ENCODE peak calls at places on chromosomes 11 and 22, in four cellular contexts. C, E, U and P are unnamed samples.

GRCh38 chr22:50716291-50717024 is 21.5 kb upstream of the ACR start:
- DNase-seq in C (no peak), E (no peak), U (no peak), P (no peak)

GRCh38 chr22:19807161-19807913 is 46.8 kb downstream of the TBX1 start:
- DNase-seq in C (no peak), E (no peak), U (no peak), P (no peak)

GRCh38 chr11:71420455-71421241 is 27.5 kb downstream of the DHCR7 start:
- DNase-seq in C (peak; percentile 55), E (no peak), U (no peak), P (peak; percentile 57)

GRCh38 chr11:118834428-118835028 is 43.6 kb upstream of the DDX6 start:
- DNase-seq in C (peak; percentile 23), E (no peak), U (no peak), P (no peak)

GRCh38 chr22:26892401-26893033 is 235.1 kb downstream of the MIAT start:
- DNase-seq in C (no peak), E (no peak), U (no peak), P (no peak)

GRCh38 chr11:36469063-36469462 is 41.0 kb downstream of the TRAF6 start:
- DNase-seq in C (no peak), E (no peak), U (no peak), P (no peak)

GRCh38 chr22:37077802-37078448 is 26.4 kb downstream of the KCTD17 start:
- DNase-seq in C (peak; percentile 37), E (peak; percentile 84), U (peak; percentile 52), P (peak; percentile 77)

GRCh38 chr11:1295086-1295485 is 14.3 kb downstream of the TOLLIP start:
- DNase-seq in C (no peak), E (no peak), U (no peak), P (no peak)

GRCh38 chr22:36227396-36227795 is 11.9 kb downstream of the APOL2 start:
- DNase-seq in C (no peak), E (no peak), U (no peak), P (no peak)

GRCh38 chr11:13970986-13971385 is 8.5 kb downstream of the SPON1 start:
- DNase-seq in C (no peak), E (no peak), U (no peak), P (no peak)

GRCh38 chr11:116851631-116852030 is 14.2 kb upstream of the APOA1 start:
- DNase-seq in C (no peak), E (no peak), U (no peak), P (no peak)

GRCh38 chr11:65100674-65101350 is 4.8 kb downstream of the VPS51 start:
- DNase-seq in C (no peak), E (no peak), U (no peak), P (no peak)

GRCh38 chr11:58787903-58788302 is 56.2 kb upstream of the GLYAT start:
- DNase-seq in C (peak; percentile 41), E (no peak), U (no peak), P (no peak)

DNA sequence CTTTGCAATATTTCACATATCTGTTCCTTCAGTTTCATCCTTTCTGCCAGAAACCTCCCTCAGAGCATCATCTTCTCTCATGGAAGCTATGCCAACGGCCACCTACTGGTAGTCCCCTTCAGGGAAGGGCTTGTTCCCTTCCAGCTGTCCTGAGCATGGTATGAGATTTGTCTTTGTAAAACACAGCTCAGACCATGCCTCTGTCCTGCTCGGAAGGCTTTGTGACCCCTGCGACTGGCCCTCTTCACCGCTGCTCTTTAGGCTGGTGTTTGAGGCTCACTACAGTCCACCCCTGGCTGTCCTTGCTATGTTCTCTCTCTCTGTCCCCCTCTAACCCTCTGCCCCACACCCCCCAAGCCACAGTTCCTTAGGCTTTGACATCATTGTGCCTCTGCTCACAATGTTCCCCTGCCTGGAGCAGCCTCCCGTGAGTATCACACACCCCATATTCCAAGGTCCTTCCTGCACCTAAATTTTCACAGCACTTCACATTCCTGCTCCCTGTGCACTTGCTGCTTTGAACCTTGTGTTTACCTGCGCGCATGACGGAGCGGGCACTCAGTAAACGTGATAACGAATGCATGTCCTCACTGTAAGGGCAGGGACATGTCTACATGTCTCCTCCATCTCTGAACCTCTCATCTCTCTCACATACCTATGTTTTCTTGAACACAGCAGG is 24.0 kb upstream of the ACER3 start:
- DNase-seq in C (no peak), E (no peak), U (no peak), P (no peak)
- TF ChIP-seq CTCF in C (peak; percentile 14), E (no peak), U (no peak), P (no peak)

DNA sequence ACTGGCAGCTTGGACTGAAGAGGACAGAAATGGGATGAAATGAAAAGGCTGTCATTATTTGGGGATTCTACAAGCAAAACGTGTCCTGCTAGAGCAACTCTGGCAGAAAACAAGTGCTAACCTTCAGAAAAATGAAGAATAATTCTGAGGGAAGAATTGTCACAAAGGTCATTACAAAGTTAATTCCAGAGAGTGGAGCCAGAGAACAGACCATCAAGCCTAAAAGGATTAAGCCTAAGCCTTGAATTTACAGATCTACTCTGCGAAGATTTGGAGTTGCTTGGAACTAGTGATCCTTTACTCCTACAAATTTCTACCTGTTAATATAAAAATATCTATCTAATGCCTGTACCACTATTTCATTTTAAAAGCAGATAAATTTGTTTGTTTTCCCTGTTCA is 1077.3 kb upstream of the CNTN5 start:
- DNase-seq in C (no peak), E (no peak), U (no peak), P (no peak)
- TF ChIP-seq CTCF in C (no peak), E (no peak), U (no peak), P (no peak)

DNA sequence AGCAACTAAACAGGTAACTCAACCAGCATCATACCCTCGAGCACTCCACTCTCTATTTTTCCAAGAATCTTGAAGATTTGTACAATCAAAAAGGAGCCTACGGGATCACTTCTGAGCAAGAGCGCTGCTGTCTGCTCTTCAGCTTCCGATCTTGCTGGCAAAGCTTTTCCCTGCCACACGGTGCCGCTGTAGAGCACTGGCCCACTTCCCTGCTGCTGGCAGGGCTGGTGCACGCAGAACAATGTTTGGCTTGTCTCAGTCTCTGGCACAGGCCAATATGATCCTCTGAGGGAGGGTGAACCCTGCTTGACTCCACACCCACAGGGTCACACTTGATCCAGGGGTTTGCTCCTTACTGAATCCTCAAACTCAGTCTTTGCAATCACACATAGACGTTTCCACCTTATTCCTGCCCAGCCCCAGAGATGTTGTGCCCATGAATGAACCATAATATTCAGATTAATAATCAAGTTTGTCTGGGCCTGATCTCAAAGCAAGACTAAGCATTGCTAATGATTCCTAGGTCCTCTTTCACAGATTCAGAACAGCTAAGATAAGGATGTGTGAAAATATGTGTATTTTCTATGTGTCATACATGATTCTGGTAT is 536.6 kb downstream of the SOX6 start:
- DNase-seq in C (peak; percentile 19), E (no peak), U (peak; percentile 66), P (peak; percentile 80)
- TF ChIP-seq CTCF in C (peak; percentile 46), E (peak; percentile 40), U (peak; percentile 90), P (peak; percentile 88)

GRCh38 chr22:39012525-39013516 is 1.2 kb upstream of the APOBEC3C start:
- DNase-seq in C (no peak), E (no peak), U (no peak), P (no peak)

GRCh38 chr22:39013923-39014722 is at the start of gene APOBEC3C:
- DNase-seq in C (peak; percentile 90), E (peak; percentile 51), U (peak; percentile 77), P (peak; percentile 40)

GRCh38 chr22:39016592-39016991 is 2.5 kb downstream of the APOBEC3C start:
- DNase-seq in C (no peak), E (no peak), U (no peak), P (no peak)

GRCh38 chr22:39021552-39022250 is 774 bp downstream of the APOBEC3D start:
- DNase-seq in C (no peak), E (no peak), U (no peak), P (no peak)

DNA sequence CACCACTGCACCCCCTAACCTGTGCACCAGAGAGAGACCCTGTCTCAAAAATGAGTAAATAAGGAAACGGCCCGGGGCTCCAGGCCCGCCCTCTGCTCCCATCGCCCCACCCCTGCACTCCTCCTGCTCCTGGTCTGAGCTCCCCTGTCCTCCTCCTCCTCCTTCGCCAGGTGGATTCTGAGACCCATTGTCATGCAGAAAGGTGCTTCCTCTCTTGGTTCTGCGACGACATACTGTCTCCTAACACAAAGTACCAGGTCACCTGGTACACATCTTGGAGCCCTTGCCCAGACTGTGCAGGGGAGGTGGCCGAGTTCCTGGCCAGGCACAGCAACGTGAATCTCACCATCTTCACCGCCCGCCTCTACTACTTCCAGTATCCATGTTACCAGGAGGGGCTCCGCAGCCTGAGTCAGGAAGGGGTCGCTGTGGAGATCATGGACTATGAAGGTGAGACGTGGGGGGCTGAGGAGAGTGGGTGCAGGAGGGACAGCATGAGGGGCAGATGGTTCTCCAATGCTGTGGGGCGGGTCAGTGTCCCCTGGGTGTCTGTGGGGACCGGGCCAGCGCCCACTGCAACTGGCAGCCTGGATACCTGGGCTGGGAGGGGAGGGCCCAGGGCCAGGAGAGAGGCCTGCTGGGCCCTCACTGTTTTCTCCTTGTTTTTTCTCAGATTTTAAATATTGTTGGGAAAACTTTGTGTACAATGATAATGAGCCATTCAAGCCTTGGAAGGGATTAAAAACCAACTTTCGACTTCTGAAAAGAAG is 3.1 kb upstream of the APOBEC3D start:
- DNase-seq in C (no peak), E (no peak), U (no peak), P (no peak)
- TF ChIP-seq CTCF in C (no peak), E (no peak), U (no peak), P (no peak)

GRCh38 chr22:22375586-22376351 is 131.2 kb downstream of the VPREB1 start:
- DNase-seq in C (no peak), E (no peak), U (no peak), P (no peak)

GRCh38 chr22:22377335-22377734 is 131.2 kb downstream of the ZNF280B start:
- DNase-seq in C (no peak), E (no peak), U (no peak), P (no peak)

GRCh38 chr22:22376352-22376706 is 131.7 kb downstream of the VPREB1 start:
- DNase-seq in C (no peak), E (no peak), U (no peak), P (no peak)

GRCh38 chr22:22380098-22381030 is 128.2 kb downstream of the ZNF280B start:
- DNase-seq in C (no peak), E (no peak), U (no peak), P (no peak)

GRCh38 chr22:22378446-22379415 is 129.8 kb downstream of the ZNF280B start:
- DNase-seq in C (no peak), E (no peak), U (no peak), P (no peak)
- TF ChIP-seq CTCF in C (no peak), E (no peak), U (no peak), P (no peak)

GRCh38 chr22:24178021-24178431 is 3.3 kb upstream of the SUSD2 start:
- DNase-seq in C (no peak), E (no peak), U (no peak), P (no peak)

GRCh38 chr22:24177456-24177855 is 3.8 kb upstream of the SUSD2 start:
- DNase-seq in C (no peak), E (no peak), U (no peak), P (no peak)

GRCh38 chr22:24177045-24177444 is 4.2 kb upstream of the SUSD2 start:
- DNase-seq in C (no peak), E (no peak), U (no peak), P (no peak)

GRCh38 chr22:24179478-24180210 is 1.6 kb upstream of the SUSD2 start:
- DNase-seq in C (no peak), E (no peak), U (no peak), P (no peak)

GRCh38 chr22:24178502-24179440 is 2.5 kb upstream of the SUSD2 start:
- DNase-seq in C (no peak), E (no peak), U (no peak), P (no peak)
- TF ChIP-seq CTCF in C (peak; percentile 31), E (peak; percentile 21), U (no peak), P (peak; percentile 48)